ENCODE peak calls at places on chromosomes 1 and 21, in seven cellular contexts. One of them, this sample, is unnamed.

GRCh38 chr1:35939484-35939883 is 8.6 kb downstream of the AGO3 start:
- DNase-seq in Jurkat, Clone E6-1: no peak
- DNase-seq in AG08395: no peak
- DNase-seq in right cardiac atrium: no peak
- DNase-seq in activated T-cell treated with anti-CD3 and anti-CD28 coated beads, Interleukin-2, amount 50 U/mL, for 24 hours: no peak
- DNase-seq in mesothelial cell of epicardium: no peak
- DNase-seq in germinal center: no peak
- DNase-seq in this sample: no peak

GRCh38 chr1:6471969-6472368 is 6.0 kb upstream of the TNFRSF25 start:
- DNase-seq in AG08395: no peak
- DNase-seq in Jurkat, Clone E6-1: no peak
- DNase-seq in mesothelial cell of epicardium: no peak
- DNase-seq in right cardiac atrium: no peak
- DNase-seq in germinal center: no peak
- DNase-seq in activated T-cell treated with anti-CD3 and anti-CD28 coated beads, Interleukin-2, amount 50 U/mL, for 24 hours: no peak
- DNase-seq in this sample: no peak

GRCh38 chr21:39881661-39882060 is 14.4 kb downstream of the PCP4 start:
- DNase-seq in AG08395: no peak
- DNase-seq in germinal center: no peak
- DNase-seq in activated T-cell treated with anti-CD3 and anti-CD28 coated beads, Interleukin-2, amount 50 U/mL, for 24 hours: no peak
- DNase-seq in mesothelial cell of epicardium: no peak
- DNase-seq in right cardiac atrium: no peak
- DNase-seq in Jurkat, Clone E6-1: no peak
- DNase-seq in this sample: no peak

GRCh38 chr21:38306833-38307232 is 50.0 kb downstream of the KCNJ15 start:
- DNase-seq in right cardiac atrium: no peak
- DNase-seq in AG08395: no peak
- DNase-seq in germinal center: no peak
- DNase-seq in mesothelial cell of epicardium: no peak
- DNase-seq in Jurkat, Clone E6-1: no peak
- DNase-seq in activated T-cell treated with anti-CD3 and anti-CD28 coated beads, Interleukin-2, amount 50 U/mL, for 24 hours: no peak
- DNase-seq in this sample: peak; percentile 89

GRCh38 chr1:2229032-2229920 is 1.2 kb downstream of the SKI start:
- DNase-seq in Jurkat, Clone E6-1: no peak
- DNase-seq in mesothelial cell of epicardium: peak; percentile 65
- DNase-seq in AG08395: no peak
- DNase-seq in germinal center: peak; percentile 49
- DNase-seq in right cardiac atrium: peak; percentile 93
- DNase-seq in activated T-cell treated with anti-CD3 and anti-CD28 coated beads, Interleukin-2, amount 50 U/mL, for 24 hours: peak; percentile 76
- DNase-seq in this sample: no peak

GRCh38 chr1:39213511-39214002 is 9.1 kb downstream of the MACF1 start:
- DNase-seq in AG08395: peak; percentile 41
- DNase-seq in activated T-cell treated with anti-CD3 and anti-CD28 coated beads, Interleukin-2, amount 50 U/mL, for 24 hours: no peak
- DNase-seq in right cardiac atrium: no peak
- DNase-seq in Jurkat, Clone E6-1: no peak
- DNase-seq in germinal center: no peak
- DNase-seq in mesothelial cell of epicardium: no peak
- DNase-seq in this sample: no peak

GRCh38 chr1:24286246-24287010 is 32.7 kb upstream of the GRHL3 start:
- DNase-seq in right cardiac atrium: no peak
- DNase-seq in AG08395: no peak
- DNase-seq in mesothelial cell of epicardium: no peak
- DNase-seq in germinal center: no peak
- DNase-seq in activated T-cell treated with anti-CD3 and anti-CD28 coated beads, Interleukin-2, amount 50 U/mL, for 24 hours: no peak
- DNase-seq in Jurkat, Clone E6-1: no peak
- DNase-seq in this sample: no peak

GRCh38 chr1:113029822-113030221 is 43.2 kb upstream of the LRIG2 start:
- DNase-seq in AG08395: no peak
- DNase-seq in Jurkat, Clone E6-1: no peak
- DNase-seq in germinal center: no peak
- DNase-seq in right cardiac atrium: no peak
- DNase-seq in activated T-cell treated with anti-CD3 and anti-CD28 coated beads, Interleukin-2, amount 50 U/mL, for 24 hours: no peak
- DNase-seq in mesothelial cell of epicardium: no peak
- DNase-seq in this sample: no peak

GRCh38 chr1:8941906-8942305 is 3.8 kb upstream of the CA6 start:
- DNase-seq in mesothelial cell of epicardium: no peak
- DNase-seq in right cardiac atrium: no peak
- DNase-seq in AG08395: peak; percentile 91
- DNase-seq in activated T-cell treated with anti-CD3 and anti-CD28 coated beads, Interleukin-2, amount 50 U/mL, for 24 hours: no peak
- DNase-seq in germinal center: no peak
- DNase-seq in Jurkat, Clone E6-1: no peak
- DNase-seq in this sample: peak; percentile 59

GRCh38 chr21:45494851-45495680 is 47.2 kb downstream of the SLC19A1 start:
- DNase-seq in germinal center: no peak
- DNase-seq in AG08395: no peak
- DNase-seq in mesothelial cell of epicardium: no peak
- DNase-seq in Jurkat, Clone E6-1: no peak
- DNase-seq in activated T-cell treated with anti-CD3 and anti-CD28 coated beads, Interleukin-2, amount 50 U/mL, for 24 hours: no peak
- DNase-seq in right cardiac atrium: peak; percentile 47
- DNase-seq in this sample: no peak

GRCh38 chr1:34361781-34362357 is 185.2 kb downstream of the C1orf94 start:
- DNase-seq in right cardiac atrium: no peak
- DNase-seq in Jurkat, Clone E6-1: no peak
- DNase-seq in AG08395: no peak
- DNase-seq in mesothelial cell of epicardium: peak; percentile 36
- DNase-seq in activated T-cell treated with anti-CD3 and anti-CD28 coated beads, Interleukin-2, amount 50 U/mL, for 24 hours: no peak
- DNase-seq in germinal center: no peak
- DNase-seq in this sample: no peak

GRCh38 chr1:214541206-214541605 is 10.2 kb downstream of the PTPN14 start:
- DNase-seq in Jurkat, Clone E6-1: no peak
- DNase-seq in germinal center: no peak
- DNase-seq in activated T-cell treated with anti-CD3 and anti-CD28 coated beads, Interleukin-2, amount 50 U/mL, for 24 hours: no peak
- DNase-seq in mesothelial cell of epicardium: no peak
- DNase-seq in AG08395: no peak
- DNase-seq in right cardiac atrium: no peak
- DNase-seq in this sample: no peak

This sample was measured in stromal cell of bone marrow.